ENCODE peak calls at places on chromosomes 5 and 9, in six cellular contexts. One of them, this sample, is unnamed.

GRCh38 chr5:43075319-43076293 is 35.5 kb upstream of the ANXA2R start:
- DNase-seq in hippocampal formation: no peak
- DNase-seq in Peyer's patch: no peak
- DNase-seq in AG09309: no peak
- DNase-seq in pancreas: no peak
- DNase-seq in esophagus muscularis mucosa: no peak
- DNase-seq in this sample: no peak

GRCh38 chr9:80650964-80651555 is 1038.3 kb downstream of the TLE1 start:
- DNase-seq in hippocampal formation: no peak
- DNase-seq in Peyer's patch: no peak
- DNase-seq in AG09309: peak
- DNase-seq in pancreas: no peak
- DNase-seq in esophagus muscularis mucosa: no peak
- DNase-seq in this sample: no peak

GRCh38 chr9:684950-685340 is 156.6 kb upstream of the DMRT1 start:
- DNase-seq in hippocampal formation: peak
- DNase-seq in Peyer's patch: no peak
- DNase-seq in AG09309: no peak
- DNase-seq in pancreas: no peak
- DNase-seq in esophagus muscularis mucosa: peak
- DNase-seq in this sample: no peak

GRCh38 chr5:149902177-149902576 is 42.4 kb downstream of the PDE6A start:
- DNase-seq in hippocampal formation: no peak
- DNase-seq in Peyer's patch: no peak
- DNase-seq in AG09309: no peak
- DNase-seq in pancreas: no peak
- DNase-seq in esophagus muscularis mucosa: no peak
- DNase-seq in this sample: no peak

GRCh38 chr9:126290871-126291270 is 35.8 kb upstream of the MVB12B start:
- DNase-seq in hippocampal formation: no peak
- DNase-seq in Peyer's patch: no peak
- DNase-seq in AG09309: no peak
- DNase-seq in pancreas: no peak
- DNase-seq in esophagus muscularis mucosa: no peak
- DNase-seq in this sample: no peak

GRCh38 chr9:89400398-89401116 is 82.3 kb downstream of the SECISBP2 start:
- DNase-seq in hippocampal formation: no peak
- DNase-seq in Peyer's patch: no peak
- DNase-seq in AG09309: no peak
- DNase-seq in pancreas: no peak
- DNase-seq in esophagus muscularis mucosa: no peak
- DNase-seq in this sample: no peak

GRCh38 chr5:92222449-92222848 is 839.3 kb upstream of the ARRDC3 start:
- DNase-seq in hippocampal formation: no peak
- DNase-seq in Peyer's patch: no peak
- DNase-seq in AG09309: no peak
- DNase-seq in pancreas: no peak
- DNase-seq in esophagus muscularis mucosa: no peak
- DNase-seq in this sample: no peak

GRCh38 chr9:105330755-105331154 is 86.3 kb downstream of the SLC44A1 start:
- DNase-seq in hippocampal formation: no peak
- DNase-seq in Peyer's patch: no peak
- DNase-seq in AG09309: no peak
- DNase-seq in pancreas: no peak
- DNase-seq in esophagus muscularis mucosa: no peak
- DNase-seq in this sample: no peak

GRCh38 chr5:123487298-123487697 is 24.7 kb upstream of the CSNK1G3 start:
- DNase-seq in hippocampal formation: no peak
- DNase-seq in Peyer's patch: no peak
- DNase-seq in AG09309: no peak
- DNase-seq in pancreas: no peak
- DNase-seq in esophagus muscularis mucosa: no peak
- DNase-seq in this sample: no peak

GRCh38 chr5:150254363-150255154 is 35.0 kb downstream of the CAMK2A start:
- DNase-seq in hippocampal formation: no peak
- DNase-seq in Peyer's patch: no peak
- DNase-seq in AG09309: no peak
- DNase-seq in pancreas: no peak
- DNase-seq in esophagus muscularis mucosa: no peak
- DNase-seq in this sample: no peak